ENCODE peak calls at places on chromosomes 12 and 14, in five cellular contexts. N, V, W, S and O are unnamed samples. For H3K4me1, the result is how much of the 10 kb centered on the place peaks cover.

GRCh38 chr14:22846811-22847307 is 10.5 kb downstream of the MMP14 start:
- DNase-seq in N (no peak), V (no peak), W (no peak), S (no peak), O (no peak)

GRCh38 chr12:101490286-101490920 is 15.3 kb downstream of the SPIC start:
- DNase-seq in N (no peak), V (peak), W (peak), S (no peak), O (peak)

GRCh38 chr12:111529424-111530368 is 69.4 kb downstream of the ATXN2 start:
- DNase-seq in N (no peak), V (peak), W (peak), S (peak), O (no peak)

GRCh38 chr12:96811083-96811482 is 96.0 kb upstream of the NEDD1 start:
- DNase-seq in N (no peak), V (peak), W (no peak), S (no peak), O (no peak)

GRCh38 chr14:99889268-99889667 is 96.1 kb downstream of the EML1 start:
- DNase-seq in N (no peak), V (no peak), W (no peak), S (no peak), O (no peak)

GRCh38 chr14:61588419-61588901 is 106.9 kb upstream of the HIF1A start:
- DNase-seq in N (no peak), V (no peak), W (no peak), S (peak), O (peak)

GRCh38 chr12:18861287-18861858 is 123.5 kb downstream of the CAPZA3 start:
- DNase-seq in N (no peak), V (peak), W (no peak), S (no peak), O (no peak)

GRCh38 chr14:90416649-90417237 is 19.9 kb downstream of the CALM1 start:
- DNase-seq in N (no peak), V (no peak), W (no peak), S (no peak), O (no peak)

GRCh38 chr14:85590784-85591183 is 60.8 kb downstream of the FLRT2 start:
- DNase-seq in N (no peak), V (no peak), W (no peak), S (no peak), O (no peak)

GRCh38 chr14:74140374-74140850 is 55.7 kb downstream of the LIN52 start:
- DNase-seq in N (peak), V (no peak), W (peak), S (peak), O (peak)

GRCh38 chr12:34298176-34298970 is 276.1 kb downstream of the ALG10 start:
- DNase-seq in N (no peak), V (no peak), W (no peak), S (peak), O (no peak)

GRCh38 chr12:44835641-44836379 is 40.3 kb downstream of the NELL2 start:
- DNase-seq in N (no peak), V (no peak), W (no peak), S (no peak), O (no peak)

GRCh38 chr14:87059060-87059827 is 933.7 kb downstream of the GALC start:
- DNase-seq in N (no peak), V (no peak), W (no peak), S (no peak), O (no peak)

GRCh38 chr14:69313176-69313575 is 53.2 kb downstream of the GALNT16 start:
- DNase-seq in N (no peak), V (no peak), W (peak), S (no peak), O (no peak)

GRCh38 chr12:48286665-48287064 is 64.1 kb downstream of the ZNF641 start:
- DNase-seq in N (peak), V (peak), W (no peak), S (no peak), O (peak)

GRCh38 chr14:97166497-97166896 is 369.3 kb downstream of the VRK1 start:
- DNase-seq in N (no peak), V (no peak), W (no peak), S (no peak), O (no peak)

GRCh38 chr12:104930388-104931326 is 27.4 kb downstream of the SLC41A2 start:
- DNase-seq in N (no peak), V (no peak), W (no peak), S (no peak), O (no peak)

GRCh38 chr12:87086118-87086891 is 830.1 kb upstream of the MGAT4C start:
- DNase-seq in N (no peak), V (peak), W (no peak), S (no peak), O (no peak)

GRCh38 chr14:54652188-54652889 is 85.4 kb downstream of the SAMD4A start:
- DNase-seq in N (peak), V (peak), W (peak), S (peak), O (peak)

GRCh38 chr12:105775351-105775750 is 363.4 kb downstream of the NUAK1 start:
- DNase-seq in N (no peak), V (peak), W (no peak), S (no peak), O (no peak)

GRCh38 chr12:48197549-48197966 is 5.5 kb downstream of the OR10AD1 start:
- DNase-seq in N (peak), V (peak), W (no peak), S (no peak), O (no peak)

GRCh38 chr14:39430762-39431415 is 1.3 kb downstream of the FBXO33 start:
- DNase-seq in N (no peak), V (peak), W (no peak), S (no peak), O (peak)

GRCh38 chr14:39432619-39433451 is 602 bp upstream of the FBXO33 start:
- DNase-seq in N (peak), V (peak), W (peak), S (peak), O (peak)

GRCh38 chr14:39433452-39433813 is 1.2 kb upstream of the FBXO33 start:
- DNase-seq in N (no peak), V (no peak), W (no peak), S (no peak), O (no peak)

GRCh38 chr14:39432179-39432618 is at the start of gene FBXO33:
- DNase-seq in N (peak), V (peak), W (peak), S (peak), O (peak)

GRCh38 chr14:39431416-39432178 is 636 bp downstream of the FBXO33 start:
- DNase-seq in N (no peak), V (peak), W (peak), S (peak), O (peak)
- TF ChIP-seq POLR2A in N (no peak), V (peak), W (peak), S (no peak), O (no peak)

GRCh38 chr12:65857875-65858274 is 33.6 kb downstream of the HMGA2 start:
- DNase-seq in N (no peak), V (no peak), W (no peak), S (no peak), O (no peak)

GRCh38 chr12:65858831-65859230 is 34.5 kb downstream of the HMGA2 start:
- DNase-seq in N (no peak), V (no peak), W (no peak), S (no peak), O (no peak)

GRCh38 chr12:65860584-65860983 is 36.3 kb downstream of the HMGA2 start:
- DNase-seq in N (no peak), V (no peak), W (no peak), S (no peak), O (no peak)

GRCh38 chr12:65856521-65856920 is 32.2 kb downstream of the HMGA2 start:
- DNase-seq in N (no peak), V (no peak), W (no peak), S (no peak), O (no peak)

DNA sequence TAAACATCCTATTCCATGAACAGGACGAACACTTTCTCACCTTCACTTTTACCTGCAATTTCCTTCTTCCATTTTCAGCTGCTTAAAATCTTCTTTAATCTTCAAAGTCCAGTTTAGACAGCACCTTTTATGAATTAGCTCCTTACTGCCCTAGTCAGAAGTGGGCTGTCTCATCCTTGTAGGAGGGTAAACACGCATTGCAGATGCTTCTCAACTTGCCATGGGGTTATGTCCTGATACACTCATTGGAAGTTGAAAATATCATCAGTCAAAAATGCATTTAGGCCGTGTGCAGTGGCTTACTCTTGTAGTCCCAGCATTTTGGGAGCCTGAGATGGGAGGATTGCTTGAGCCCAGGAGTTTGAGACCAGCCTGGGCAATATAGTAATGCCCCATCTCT is 35.2 kb downstream of the HMGA2 start:
- DNase-seq in N (no peak), V (no peak), W (no peak), S (no peak), O (no peak)
- H3K4me1 ChIP-seq in N (under half), V (under half), W (under half), S (under half), O (under half)

DNA sequence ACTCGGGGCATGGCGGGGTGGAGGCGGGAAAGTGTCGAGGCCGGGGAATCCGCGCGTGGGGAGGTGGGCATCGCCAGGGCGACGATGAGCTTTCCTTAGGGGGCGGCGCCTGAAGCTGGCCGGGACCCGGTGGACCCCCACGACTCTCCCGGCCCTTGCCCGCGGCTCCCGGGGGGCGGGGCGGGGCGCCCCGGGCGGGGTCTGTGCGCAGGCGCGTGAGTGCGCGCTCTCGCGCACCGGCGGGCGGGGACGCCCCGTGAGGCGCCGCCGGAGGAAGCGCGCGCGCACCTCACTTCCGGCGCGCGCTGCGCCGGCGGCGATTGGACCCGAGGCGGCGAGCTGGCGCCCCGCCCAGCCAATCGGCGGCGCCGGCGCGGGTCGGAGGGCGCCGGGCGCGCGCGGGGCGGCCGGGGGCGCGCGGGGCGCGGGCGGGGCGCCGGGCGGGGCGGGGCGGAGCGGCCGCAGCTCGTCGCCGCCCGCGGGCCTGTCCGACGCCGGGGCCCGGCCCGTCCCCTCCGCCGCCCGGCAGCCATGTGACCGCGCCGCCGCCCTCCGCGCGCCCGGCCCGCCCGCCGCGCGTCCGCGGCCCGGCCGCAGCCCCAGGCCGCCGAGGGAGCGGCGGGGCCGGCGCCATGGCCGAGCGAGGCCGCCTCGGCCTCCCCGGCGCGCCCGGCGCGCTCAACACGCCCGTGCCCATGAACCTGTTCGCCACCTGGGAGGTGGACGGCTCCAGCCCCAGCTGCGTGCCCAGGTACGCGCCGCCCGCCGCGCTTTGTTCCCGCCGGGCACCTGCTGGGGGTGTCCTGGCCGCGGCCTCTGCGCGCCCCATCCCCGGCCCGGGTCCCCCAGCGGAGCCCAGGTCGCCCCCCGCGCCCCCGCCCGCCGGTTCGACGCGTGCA is at the start of gene PACS2:
- DNase-seq in N (peak), V (peak), W (peak), S (peak), O (peak)
- TF ChIP-seq POLR2A in N (no peak), V (peak), W (no peak), S (no peak), O (no peak)

DNA sequence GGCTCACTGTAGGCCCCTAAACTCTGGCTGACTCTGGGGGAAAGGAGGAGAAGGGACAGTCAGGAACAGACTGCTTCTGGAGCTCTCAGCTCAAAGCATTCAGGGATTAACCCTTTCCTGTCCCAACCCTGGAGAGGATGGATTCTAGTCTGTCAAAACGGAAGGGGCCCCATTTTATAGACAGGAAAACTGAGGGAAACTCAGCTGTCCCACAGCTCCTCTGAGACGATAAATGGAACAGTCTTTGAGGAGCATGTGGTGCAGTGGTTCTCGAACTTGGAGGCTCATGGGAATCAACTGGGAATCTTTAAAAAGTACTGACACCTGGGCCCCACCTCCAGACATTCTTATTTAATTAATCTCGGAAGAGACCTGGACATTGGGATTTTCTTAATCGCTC is 23.7 kb downstream of the SRRM4 start:
- DNase-seq in N (no peak), V (no peak), W (no peak), S (no peak), O (no peak)
- H3K4me1 ChIP-seq in N (under half), V (under half), W (under half), S (under half), O (under half)